ENCODE peak calls at places on chromosomes 12 and 14, in ten cellular contexts. M is stimulated activated CD4-positive, alpha-beta T cell treated with anti-CD3 and anti-CD28 coated beads, Interleukin-2, amount 100 ng/mL, for 24 hours; O is renal cortical epithelial cell; Z is KBM-7; C is thoracic aorta; T is fibroblast of mammary gland; Q is AG10803; L is dermis microvascular lymphatic vessel endothelial cell; D is NCI-H1105; X is NCI-H748 treated with DMSO at 0.1 percent for 48 hours. K is an unnamed sample.

GRCh38 chr14:59450716-59451115 is 14.5 kb downstream of the GPR135 start:
- DNase-seq in Q (no peak), D (no peak), Z (no peak), L (no peak), X (no peak), T (no peak), O (no peak), M (no peak), C (no peak), K (no peak)

GRCh38 chr14:77615231-77616132 is 955 bp downstream of the SPTLC2 start:
- DNase-seq in T (peak), O (peak), Q (no peak), Z (peak), M (peak), C (no peak), D (no peak), X (peak), L (no peak), K (no peak)

GRCh38 chr12:120669055-120669828 is 17.7 kb upstream of the MLEC start:
- DNase-seq in Q (peak), D (no peak), C (no peak), Z (no peak), O (peak), X (no peak), M (no peak), L (no peak), T (peak), K (peak)

GRCh38 chr12:101414533-101415119 is 7.1 kb upstream of the ARL1 start:
- DNase-seq in O (peak), Q (peak), D (peak), T (peak), L (peak), Z (peak), C (no peak), X (peak), M (no peak), K (peak)

GRCh38 chr12:117968084-117968789 is 553 bp downstream of the KSR2 start:
- DNase-seq in L (no peak), Z (no peak), C (no peak), T (no peak), D (no peak), Q (no peak), O (no peak), M (no peak), X (peak), K (no peak)

GRCh38 chr12:50099302-50100008 is 4.4 kb upstream of the GPD1 start:
- DNase-seq in M (no peak), T (peak), X (no peak), L (no peak), O (no peak), Z (no peak), Q (peak), C (no peak), D (no peak), K (no peak)

GRCh38 chr12:13283867-13284266 is 87.3 kb downstream of the EMP1 start:
- DNase-seq in L (no peak), T (no peak), Q (no peak), C (no peak), D (no peak), Z (no peak), O (no peak), X (no peak), M (no peak), K (no peak)

GRCh38 chr12:122757568-122757967 is 4.9 kb downstream of the DENR start:
- DNase-seq in D (no peak), M (no peak), T (no peak), Q (no peak), O (no peak), Z (no peak), L (no peak), C (no peak), X (no peak), K (no peak)

GRCh38 chr12:76688001-76688400 is 75.9 kb upstream of the ZDHHC17 start:
- DNase-seq in O (no peak), X (no peak), Q (peak), L (no peak), C (no peak), Z (no peak), T (peak), M (no peak), D (no peak), K (no peak)

GRCh38 chr12:10553148-10553547 is 47.5 kb downstream of the EIF2S3B start:
- DNase-seq in X (no peak), C (no peak), D (no peak), O (no peak), L (no peak), T (no peak), Q (no peak), Z (no peak), M (no peak), K (no peak)

GRCh38 chr14:23514009-23514962 is 37.3 kb downstream of the ZFHX2 start:
- DNase-seq in D (peak), T (no peak), Z (no peak), C (no peak), Q (no peak), X (no peak), L (no peak), M (no peak), O (no peak), K (no peak)

GRCh38 chr12:43063642-43064041 is 474.1 kb upstream of the PRICKLE1 start:
- DNase-seq in X (no peak), C (no peak), Z (no peak), M (no peak), D (no peak), Q (peak), O (peak), L (no peak), T (peak), K (no peak)

GRCh38 chr14:105375635-105376057 is 22.7 kb upstream of the TEX22 start:
- DNase-seq in Z (peak), O (no peak), C (no peak), X (no peak), Q (no peak), D (no peak), T (peak), L (no peak), M (peak), K (no peak)

GRCh38 chr12:125346361-125346760 is 281.1 kb downstream of the AACS start:
- DNase-seq in L (no peak), C (no peak), T (no peak), Q (no peak), D (peak), Z (peak), X (peak), M (no peak), O (no peak), K (no peak)

GRCh38 chr12:72141381-72141780 is 130.8 kb upstream of the TRHDE start:
- DNase-seq in O (peak), M (no peak), L (no peak), Q (no peak), Z (peak), X (no peak), T (no peak), C (no peak), D (peak), K (peak)

GRCh38 chr12:124480469-124481256 is 86.7 kb downstream of the NCOR2 start:
- DNase-seq in M (peak), C (no peak), D (no peak), O (peak), X (no peak), Q (peak), Z (peak), L (no peak), T (peak), K (peak)

GRCh38 chr14:99080306-99080705 is 191.7 kb downstream of the BCL11B start:
- DNase-seq in M (no peak), Q (no peak), Z (no peak), C (no peak), X (no peak), D (no peak), O (no peak), L (no peak), T (no peak), K (no peak)

GRCh38 chr12:68291396-68292036 is 38.1 kb upstream of the IL22 start:
- DNase-seq in Q (no peak), D (no peak), O (no peak), X (no peak), Z (no peak), T (no peak), C (no peak), L (no peak), M (no peak), K (peak)

GRCh38 chr12:119082496-119082895 is 96.2 kb upstream of the HSPB8 start:
- DNase-seq in O (no peak), M (no peak), Z (no peak), C (no peak), X (no peak), Q (no peak), L (no peak), D (peak), T (no peak), K (no peak)

GRCh38 chr14:23047042-23047634 is 5.1 kb downstream of the PSMB11 start:
- DNase-seq in O (no peak), Q (no peak), Z (no peak), M (no peak), C (no peak), L (no peak), T (no peak), D (no peak), X (no peak), K (no peak)

GRCh38 chr12:50162225-50162624 is 4.9 kb downstream of the CERS5 start:
- DNase-seq in T (peak), C (no peak), Q (no peak), M (no peak), O (no peak), Z (no peak), D (no peak), L (no peak), X (no peak), K (no peak)

GRCh38 chr12:100706029-100706428 is 88.5 kb upstream of the ANO4 start:
- DNase-seq in Q (peak), Z (no peak), T (peak), X (peak), D (peak), O (peak), L (no peak), C (no peak), M (no peak), K (peak)

GRCh38 chr14:96748371-96748770 is 48.8 kb upstream of the VRK1 start:
- DNase-seq in X (peak), Z (no peak), T (no peak), D (peak), O (no peak), Q (no peak), C (no peak), M (no peak), L (no peak), K (peak)

GRCh38 chr14:89926709-89927108 is 27.8 kb downstream of the EFCAB11 start:
- DNase-seq in C (no peak), M (no peak), Z (no peak), O (peak), Q (peak), X (no peak), D (no peak), T (peak), L (no peak), K (peak)

GRCh38 chr12:53300187-53300586 is 692 bp downstream of the MYG1 start:
- DNase-seq in X (no peak), T (peak), M (peak), O (no peak), C (no peak), L (no peak), D (no peak), Z (no peak), Q (peak), K (no peak)

GRCh38 chr12:75707983-75708382 is 196.6 kb upstream of the KRR1 start:
- DNase-seq in Q (no peak), C (no peak), M (no peak), L (no peak), O (no peak), D (no peak), T (peak), Z (no peak), X (no peak), K (no peak)